ENCODE peak calls at places on chromosomes 7 and 10, in five cellular contexts. O, J, V, E and L are unnamed samples.

GRCh38 chr10:6402349-6402709 is 177.7 kb downstream of the PRKCQ start:
- DNase-seq in E (no peak), V (peak), J (no peak), O (no peak), L (no peak)

GRCh38 chr7:299628-300027 is 9.7 kb downstream of the FOXL3 start:
- DNase-seq in E (no peak), J (no peak), O (no peak), V (no peak), L (no peak)

GRCh38 chr10:21304198-21304597 is 221.3 kb downstream of the SKIDA1 start:
- DNase-seq in E (no peak), O (no peak), J (no peak), V (peak), L (no peak)

GRCh38 chr7:12322287-12322902 is 81.3 kb downstream of the VWDE start:
- DNase-seq in E (no peak), O (peak), J (no peak), V (peak), L (no peak)

GRCh38 chr10:127932521-127933270 is 25.8 kb downstream of the PTPRE start:
- DNase-seq in O (no peak), E (no peak), J (no peak), V (no peak), L (no peak)

GRCh38 chr10:62788861-62789467 is 15.6 kb upstream of the ADO start:
- DNase-seq in V (no peak), O (no peak), E (no peak), J (no peak), L (no peak)

GRCh38 chr7:65265959-65266519 is 107.6 kb upstream of the ZNF92 start:
- DNase-seq in V (no peak), E (no peak), O (no peak), J (no peak), L (no peak)

GRCh38 chr10:116521424-116522305 is 24.1 kb upstream of the PNLIP start:
- DNase-seq in V (peak), O (peak), J (no peak), E (no peak), L (no peak)

GRCh38 chr10:5609952-5610616 is 56.3 kb downstream of the ASB13 start:
- DNase-seq in O (no peak), V (peak), E (no peak), J (no peak), L (peak)

GRCh38 chr10:6580279-6581029 is 378 bp upstream of the PRKCQ start:
- DNase-seq in V (peak), E (no peak), J (no peak), O (peak), L (peak)

GRCh38 chr10:132308588-132309451 is 1.1 kb upstream of the STK32C start:
- DNase-seq in O (no peak), V (no peak), E (peak), J (no peak), L (no peak)

GRCh38 chr10:111840546-111840945 is 343.0 kb downstream of the GPAM start:
- DNase-seq in E (no peak), O (no peak), J (no peak), V (no peak), L (no peak)

DNA sequence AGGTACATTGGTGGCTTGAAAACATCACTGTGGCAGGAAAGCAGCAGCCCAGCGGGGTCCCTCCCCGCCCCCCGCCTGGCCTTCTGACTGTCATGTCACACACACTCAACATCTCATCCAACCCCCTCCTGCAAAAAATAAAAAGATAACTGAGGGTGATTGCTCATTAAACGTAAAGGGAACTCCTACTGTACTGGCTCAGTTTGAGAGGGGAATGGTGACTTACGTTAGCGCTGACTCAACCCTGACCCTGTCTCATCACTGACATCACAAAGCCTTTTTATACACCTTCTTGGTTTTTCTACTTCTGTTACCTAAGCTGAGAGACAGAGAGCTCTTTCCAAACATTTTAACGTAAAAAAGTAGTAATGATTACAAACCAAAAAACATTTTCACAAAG is 48.8 kb downstream of the ADARB2 start:
- DNase-seq in J (no peak), E (no peak), V (no peak), O (no peak), L (no peak)
- TF ChIP-seq EP300 in J (no peak), E (no peak), V (no peak), O (no peak), L (no peak)

DNA sequence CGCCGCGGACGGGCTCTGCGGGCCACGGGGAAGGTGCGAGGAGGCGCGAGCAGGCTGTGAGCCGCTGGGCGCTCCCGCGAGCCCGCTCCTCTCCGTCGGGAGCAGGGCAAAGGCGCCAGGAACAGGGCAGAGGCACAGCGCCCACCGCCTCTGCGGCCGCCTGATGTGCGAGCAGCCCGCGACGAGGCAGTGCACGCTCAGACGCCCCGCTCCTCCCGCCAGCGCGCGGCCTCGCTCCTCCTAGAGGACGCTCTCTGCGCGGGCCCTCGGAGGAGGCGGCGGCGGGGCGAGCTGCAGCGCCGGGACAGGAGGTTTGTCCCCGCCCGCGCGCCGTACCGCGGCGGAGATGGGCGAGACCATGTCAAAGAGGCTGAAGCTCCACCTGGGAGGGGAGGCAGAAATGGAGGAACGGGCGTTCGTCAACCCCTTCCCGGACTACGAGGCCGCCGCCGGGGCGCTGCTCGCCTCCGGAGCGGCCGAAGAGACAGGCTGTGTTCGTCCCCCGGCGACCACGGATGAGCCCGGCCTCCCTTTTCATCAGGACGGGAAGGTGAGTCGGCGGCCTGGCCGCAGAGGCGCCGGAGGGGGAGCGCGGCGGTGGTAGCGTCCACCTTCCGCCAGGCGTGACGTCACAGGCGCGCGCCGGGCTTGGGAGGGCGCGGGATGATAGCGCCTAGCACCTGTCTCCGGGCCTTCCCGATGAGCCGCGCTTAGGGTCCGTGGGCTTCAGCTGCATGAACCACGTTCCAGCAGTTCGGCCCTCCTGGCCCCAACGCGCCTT is 733 bp downstream of the LANCL2 start:
- DNase-seq in V (peak), E (peak), O (peak), J (peak), L (peak)
- TF ChIP-seq EP300 in V (no peak), E (no peak), O (no peak), J (no peak), L (peak)

DNA sequence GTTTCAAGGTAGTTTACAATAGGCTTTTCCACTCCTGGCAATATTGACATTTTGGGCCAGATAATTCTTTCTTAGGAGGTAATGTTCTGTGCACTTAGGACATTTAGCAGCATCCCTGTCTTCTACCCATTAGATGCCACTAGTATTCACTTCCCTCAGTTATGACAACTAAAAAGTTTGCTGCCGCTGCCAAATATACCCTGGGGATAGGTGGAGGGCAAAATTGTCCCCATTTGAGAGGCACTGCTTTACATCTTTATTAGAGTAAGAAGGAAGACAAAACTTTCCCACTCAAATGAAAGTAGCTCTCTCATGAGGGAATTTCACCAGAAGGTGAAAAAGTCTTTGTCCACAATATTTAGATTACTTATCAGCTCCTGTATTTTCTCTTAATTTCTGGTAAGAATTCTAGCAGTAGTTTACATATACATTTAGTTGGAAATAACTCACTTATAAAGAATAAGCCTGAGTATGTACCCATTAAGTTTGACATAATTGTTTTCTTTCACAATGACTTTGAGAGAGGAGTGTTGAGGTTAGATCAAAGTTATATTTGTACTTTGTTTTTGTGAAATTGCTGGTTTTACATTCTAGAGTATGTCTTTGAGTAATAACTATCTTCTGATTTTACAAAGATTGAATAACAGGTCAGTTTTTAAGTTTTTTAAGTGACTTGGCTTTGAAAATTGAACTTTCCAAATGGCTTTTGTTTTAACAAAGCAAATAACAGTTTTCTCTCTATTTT is 46.0 kb downstream of the HELLS start:
- DNase-seq in V (no peak), E (no peak), O (no peak), J (no peak), L (no peak)
- TF ChIP-seq EP300 in V (no peak), E (no peak), O (no peak), J (no peak), L (no peak)

GRCh38 chr7:27740449-27741086 is 606 bp downstream of the TAX1BP1 start:
- DNase-seq in V (peak), J (peak), O (peak), E (peak), L (peak)
- TF ChIP-seq EP300 in V (no peak), J (no peak), O (no peak), E (no peak), L (no peak)

DNA sequence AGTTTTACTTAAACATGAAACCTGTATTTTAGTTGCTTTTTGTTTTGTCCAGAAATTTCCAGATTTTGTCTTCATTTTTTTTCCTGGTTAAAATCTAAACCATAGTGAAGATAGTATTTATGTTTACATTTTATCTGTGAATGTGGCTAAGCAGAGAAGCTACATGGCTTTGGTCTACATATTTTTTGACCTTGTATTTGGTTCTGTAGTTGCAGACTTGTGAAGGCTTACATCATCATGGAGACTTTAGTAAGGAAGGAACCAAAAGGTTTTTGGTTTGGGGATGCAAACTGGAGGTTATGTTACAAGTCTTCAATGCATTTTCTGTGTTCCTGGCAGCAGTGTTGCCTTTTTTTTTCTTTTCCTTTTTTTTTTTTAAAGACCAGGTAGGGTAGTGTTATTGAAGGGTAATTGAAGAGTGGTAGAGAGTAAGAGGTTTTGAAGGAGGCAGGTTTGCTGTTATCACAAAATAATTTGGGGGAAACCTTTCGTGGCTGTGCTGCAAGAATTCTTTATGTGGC is 30.9 kb upstream of the VDAC2 start:
- DNase-seq in O (no peak), V (no peak), E (no peak), J (no peak), L (no peak)
- TF ChIP-seq EP300 in O (no peak), V (no peak), E (no peak), J (no peak), L (no peak)

GRCh38 chr7:100585511-100586265 is at the start of gene LRCH4:
- DNase-seq in E (no peak), V (peak), O (peak), J (no peak), L (peak)
- TF ChIP-seq EP300 in E (peak), V (no peak), O (peak), J (no peak), L (peak)

GRCh38 chr10:60262647-60263126 is 127.0 kb downstream of the ANK3 start:
- DNase-seq in E (no peak), O (no peak), J (no peak), V (no peak), L (no peak)
- TF ChIP-seq EP300 in E (no peak), O (no peak), J (no peak), V (no peak), L (no peak)